ENCODE peak calls at places on chromosomes 16 and 17, in four cellular contexts. Z is BE2C; S is activated B cell treated with CpG ODN at 0.5 μM for 24 hours; J is CD8-positive, alpha-beta T cell. I is an unnamed sample.
A peak's percentile ranks its signal among the peaks of the same experiment; 100 is the strongest.

GRCh38 chr17:53336281-53336680 is 486.4 kb upstream of the KIF2B start:
- DNase-seq in Z (no peak), S (no peak), J (no peak), I (no peak)

GRCh38 chr16:61993076-61993475 is 43.2 kb downstream of the CDH8 start:
- DNase-seq in Z (no peak), S (no peak), J (no peak), I (no peak)

GRCh38 chr16:3454631-3455147 is 11.2 kb downstream of the NAA60 start:
- DNase-seq in Z (no peak), S (no peak), J (no peak), I (no peak)

GRCh38 chr17:79577485-79578187 is 33.2 kb downstream of the RBFOX3 start:
- DNase-seq in Z (no peak), S (no peak), J (no peak), I (no peak)

GRCh38 chr17:2694381-2695242 is 17.0 kb downstream of the CLUH start:
- DNase-seq in Z (no peak), S (no peak), J (no peak), I (peak; percentile 60)

GRCh38 chr17:147796-148740 is 10.7 kb downstream of the SCGB1C2 start:
- DNase-seq in Z (no peak), S (peak; percentile 10), J (no peak), I (peak; percentile 62)

GRCh38 chr16:65658339-65659275 is 536.7 kb upstream of the CDH11 start:
- DNase-seq in Z (peak; percentile 81), S (no peak), J (no peak), I (no peak)

GRCh38 chr17:40582328-40582901 is 17.1 kb upstream of the CCR7 start:
- DNase-seq in Z (no peak), S (no peak), J (peak; percentile 85), I (no peak)

GRCh38 chr16:28951410-28951943 is 740 bp downstream of the NFATC2IP start:
- DNase-seq in Z (peak; percentile 20), S (no peak), J (peak; percentile 35), I (no peak)

GRCh38 chr16:70766176-70766575 is 34.8 kb downstream of the VAC14 start:
- DNase-seq in Z (no peak), S (no peak), J (no peak), I (no peak)

GRCh38 chr17:48468299-48468698 is 38.3 kb upstream of the SKAP1 start:
- DNase-seq in Z (no peak), S (no peak), J (no peak), I (no peak)

GRCh38 chr17:49996121-49996494 is 1.1 kb upstream of the DLX3 start:
- DNase-seq in Z (no peak), S (no peak), J (no peak), I (no peak)

GRCh38 chr16:31868701-31869167 is 4.9 kb upstream of the ZNF267 start:
- DNase-seq in Z (peak; percentile 78), S (peak; percentile 60), J (peak; percentile 74), I (no peak)

GRCh38 chr16:4435668-4436067 is 10.0 kb downstream of the DNAJA3 start:
- DNase-seq in Z (no peak), S (no peak), J (no peak), I (no peak)

GRCh38 chr16:4918790-4919210 is 18.1 kb downstream of the PPL start:
- DNase-seq in Z (no peak), S (no peak), J (no peak), I (no peak)

GRCh38 chr17:6639651-6640535 is 618 bp downstream of the KIAA0753 start:
- DNase-seq in Z (peak; percentile 40), S (no peak), J (no peak), I (no peak)

GRCh38 chr16:30656974-30657865 is 1.0 kb upstream of the FBRS start:
- DNase-seq in Z (no peak), S (no peak), J (no peak), I (no peak)

GRCh38 chr17:19260958-19261357 is 23.8 kb downstream of the EPN2 start:
- DNase-seq in Z (no peak), S (no peak), J (no peak), I (no peak)

GRCh38 chr17:14813649-14814048 is 451.5 kb downstream of the PMP22 start:
- DNase-seq in Z (peak; percentile 20), S (no peak), J (no peak), I (no peak)

GRCh38 chr16:2776500-2777139 is 460 bp downstream of the ELOB start:
- DNase-seq in Z (no peak), S (no peak), J (no peak), I (no peak)

GRCh38 chr17:57534863-57535651 is 210.0 kb downstream of the CCDC182 start:
- DNase-seq in Z (peak; percentile 91), S (no peak), J (no peak), I (no peak)

GRCh38 chr17:80125656-80126448 is 21.1 kb downstream of the EIF4A3 start:
- DNase-seq in Z (no peak), S (no peak), J (no peak), I (no peak)

GRCh38 chr17:50683434-50684287 is 24.1 kb downstream of the ANKRD40 start:
- DNase-seq in Z (peak; percentile 5), S (no peak), J (no peak), I (no peak)

GRCh38 chr16:65071371-65072311 is 50.2 kb downstream of the CDH11 start:
- DNase-seq in Z (no peak), S (no peak), J (no peak), I (no peak)

GRCh38 chr16:14337303-14338191 is 266.4 kb downstream of the MRTFB start:
- DNase-seq in Z (no peak), S (no peak), J (no peak), I (no peak)

GRCh38 chr16:83116274-83116892 is 489.6 kb downstream of the CDH13 start:
- DNase-seq in Z (no peak), S (no peak), J (no peak), I (no peak)

GRCh38 chr17:66625321-66625767 is 209.6 kb upstream of the CACNG5 start:
- DNase-seq in Z (no peak), S (no peak), J (no peak), I (no peak)

GRCh38 chr17:44108440-44109311 is 14.8 kb downstream of the HDAC5 start:
- DNase-seq in Z (peak; percentile 77), S (no peak), J (no peak), I (no peak)

GRCh38 chr17:33014751-33015150 is 23.1 kb downstream of the SPACA3 start:
- DNase-seq in Z (no peak), S (no peak), J (no peak), I (no peak)

GRCh38 chr16:52537463-52537862 is 9.5 kb downstream of the TOX3 start:
- DNase-seq in Z (no peak), S (no peak), J (no peak), I (no peak)

GRCh38 chr16:63230383-63230782 is 1194.1 kb upstream of the CDH8 start:
- DNase-seq in Z (no peak), S (no peak), J (no peak), I (no peak)

GRCh38 chr17:46942441-46943217 is 19.7 kb downstream of the GOSR2 start:
- DNase-seq in Z (peak; percentile 88), S (peak; percentile 49), J (peak; percentile 41), I (no peak)
- TF ChIP-seq CTCF in Z (peak; percentile 99), S (no peak), J (peak; percentile 55), I (peak; percentile 89)

GRCh38 chr17:45425125-45425983 is 7.3 kb downstream of the ARHGAP27 start:
- DNase-seq in Z (peak; percentile 67), S (no peak), J (no peak), I (no peak)
- TF ChIP-seq CTCF in Z (peak; percentile 76), S (no peak), J (no peak), I (peak; percentile 65)

GRCh38 chr17:74453665-74454196 is 12.7 kb upstream of the CD300A start:
- DNase-seq in Z (no peak), S (no peak), J (no peak), I (no peak)
- TF ChIP-seq CTCF in Z (no peak), S (no peak), J (peak; percentile 25), I (no peak)

GRCh38 chr16:13101828-13102227 is 200.4 kb downstream of the SHISA9 start:
- DNase-seq in Z (no peak), S (no peak), J (no peak), I (no peak)

GRCh38 chr16:13098536-13098935 is 197.1 kb downstream of the SHISA9 start:
- DNase-seq in Z (no peak), S (no peak), J (no peak), I (no peak)

GRCh38 chr16:13102401-13102800 is 201.0 kb downstream of the SHISA9 start:
- DNase-seq in Z (no peak), S (no peak), J (no peak), I (no peak)

GRCh38 chr16:13100970-13101369 is 199.6 kb downstream of the SHISA9 start:
- DNase-seq in Z (no peak), S (no peak), J (no peak), I (no peak)

DNA sequence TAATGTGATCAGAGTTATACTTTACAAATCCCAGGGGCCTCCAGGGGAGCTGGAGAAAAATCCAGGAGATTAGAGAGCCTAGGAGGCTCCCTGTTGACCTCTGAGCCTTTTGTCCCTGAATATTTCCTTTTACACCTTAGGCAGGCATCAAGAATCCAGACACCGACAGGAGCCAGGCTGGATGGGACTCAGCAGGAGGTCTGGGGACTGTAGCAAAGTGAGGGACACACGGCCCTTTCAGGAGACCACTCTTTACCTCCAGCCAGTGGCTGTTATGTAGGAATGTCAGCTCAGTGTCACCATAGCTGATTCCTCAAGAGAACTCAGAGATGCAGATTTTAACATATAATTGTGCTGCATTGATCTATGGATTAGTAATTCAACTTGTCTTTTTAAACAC is 198.4 kb downstream of the SHISA9 start:
- DNase-seq in Z (no peak), S (no peak), J (no peak), I (no peak)
- TF ChIP-seq CTCF in Z (no peak), S (no peak), J (no peak), I (no peak)

DNA sequence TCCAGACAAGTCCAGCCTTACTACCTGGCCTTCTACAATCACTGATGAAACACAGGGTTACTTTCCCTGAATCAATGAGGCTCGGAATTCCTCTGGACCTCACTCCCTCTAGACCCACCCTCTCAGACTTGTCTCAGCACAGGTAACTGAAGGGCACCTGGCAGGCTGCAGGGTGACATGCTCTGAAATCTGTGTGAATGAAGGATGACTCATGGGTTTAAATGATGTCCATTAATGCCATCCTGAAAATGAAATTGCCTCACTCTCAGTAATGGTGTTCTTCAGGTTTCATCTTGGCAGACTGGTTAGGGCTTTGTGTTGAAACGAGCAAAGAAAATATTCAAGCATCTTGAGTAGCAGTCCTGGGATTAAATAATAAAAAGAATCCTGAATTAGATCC is 134.4 kb downstream of the MAF start:
- DNase-seq in Z (no peak), S (no peak), J (no peak), I (no peak)
- TF ChIP-seq CTCF in Z (no peak), S (no peak), J (no peak), I (no peak)

DNA sequence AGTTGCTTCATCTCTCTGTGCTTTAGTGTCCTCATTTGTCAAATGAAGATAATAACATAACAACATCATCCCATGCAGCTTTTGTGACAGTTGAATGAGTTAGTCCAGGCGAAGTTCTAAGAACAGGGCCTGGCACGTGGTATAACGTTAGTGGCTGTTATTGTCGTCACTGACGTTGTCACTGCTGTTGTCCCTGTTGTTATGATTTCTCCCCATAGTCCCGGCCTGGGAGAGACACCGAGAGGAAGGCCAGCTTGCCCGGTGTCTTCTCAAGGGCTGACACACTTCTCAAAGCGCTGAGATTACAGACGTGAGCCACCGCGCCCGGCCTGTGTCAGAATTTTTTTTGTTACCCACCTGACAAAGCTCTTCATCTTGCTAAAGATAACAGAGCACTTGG is 29.9 kb downstream of the ABR start:
- DNase-seq in Z (no peak), S (no peak), J (no peak), I (no peak)
- TF ChIP-seq CTCF in Z (no peak), S (no peak), J (no peak), I (no peak)

I was measured in type B pancreatic cell.